ENCODE peak calls at places on chromosomes 6 and 20, in four cellular contexts. I is T-helper 2 cell, H is NAMALWA, Q is neuronal stem cell. U is an unnamed sample.

GRCh38 chr20:52404676-52405075 is 213.1 kb upstream of the ZFP64 start:
- DNase-seq in I (no peak), H (no peak), Q (no peak), U (no peak)

GRCh38 chr6:163356324-163356723 is 58.2 kb upstream of the QKI start:
- DNase-seq in I (no peak), H (no peak), Q (no peak), U (no peak)

GRCh38 chr6:38018755-38019165 is 199.2 kb downstream of the ZFAND3 start:
- DNase-seq in I (no peak), H (no peak), Q (no peak), U (peak)

GRCh38 chr6:90719321-90720195 is 132.7 kb upstream of the MAP3K7 start:
- DNase-seq in I (no peak), H (no peak), Q (no peak), U (no peak)

GRCh38 chr6:109925060-109925459 is 53.1 kb upstream of the GPR6 start:
- DNase-seq in I (no peak), H (no peak), Q (no peak), U (no peak)

GRCh38 chr20:63260521-63260920 is 6.3 kb upstream of the NKAIN4 start:
- DNase-seq in I (no peak), H (no peak), Q (no peak), U (no peak)

GRCh38 chr6:130900913-130901312 is 73.7 kb downstream of the SMLR1 start:
- DNase-seq in I (no peak), H (no peak), Q (no peak), U (no peak)

GRCh38 chr6:111789593-111789992 is 83.7 kb downstream of the FYN start:
- DNase-seq in I (no peak), H (no peak), Q (no peak), U (no peak)

GRCh38 chr20:44467289-44467883 is 8.3 kb upstream of the TTPAL start:
- DNase-seq in I (no peak), H (no peak), Q (no peak), U (peak)

GRCh38 chr6:160791981-160792418 is 90.0 kb downstream of the PLG start:
- DNase-seq in I (no peak), H (no peak), Q (no peak), U (no peak)

GRCh38 chr6:131009790-131010189 is 53.3 kb downstream of the EPB41L2 start:
- DNase-seq in I (no peak), H (no peak), Q (no peak), U (no peak)

GRCh38 chr20:50885781-50886180 is 45.5 kb downstream of the ADNP start:
- DNase-seq in I (no peak), H (no peak), Q (no peak), U (no peak)

GRCh38 chr6:127518212-127518709 is 874 bp downstream of the MTCL3 start:
- DNase-seq in I (no peak), H (no peak), Q (peak), U (no peak)

GRCh38 chr20:64038252-64038578 is 2.2 kb downstream of the C20orf204 start:
- DNase-seq in I (no peak), H (no peak), Q (no peak), U (peak)

GRCh38 chr6:90681863-90682262 is 95.0 kb upstream of the MAP3K7 start:
- DNase-seq in I (no peak), H (no peak), Q (no peak), U (no peak)

GRCh38 chr6:161342039-161342438 is 68.2 kb upstream of the AGPAT4 start:
- DNase-seq in I (no peak), H (no peak), Q (no peak), U (no peak)

GRCh38 chr6:5125152-5126006 is 40.2 kb downstream of the PPP1R3G start:
- DNase-seq in I (no peak), H (no peak), Q (no peak), U (no peak)

GRCh38 chr20:10466325-10466724 is 31.2 kb downstream of the SLX4IP start:
- DNase-seq in I (no peak), H (no peak), Q (peak), U (no peak)

GRCh38 chr6:100719883-100720682 is 161.0 kb downstream of the ASCC3 start:
- DNase-seq in I (no peak), H (peak), Q (no peak), U (no peak)

GRCh38 chr20:62627901-62628612 is 14.2 kb upstream of the SLCO4A1 start:
- DNase-seq in I (no peak), H (peak), Q (no peak), U (no peak)

GRCh38 chr6:45661667-45662066 is 283.9 kb upstream of the SUPT3H start:
- DNase-seq in I (no peak), H (peak), Q (no peak), U (no peak)

GRCh38 chr6:113187671-113188070 is 669.5 kb upstream of the MARCKS start:
- DNase-seq in I (no peak), H (no peak), Q (no peak), U (no peak)

GRCh38 chr6:45965007-45965406 is 50.7 kb downstream of the CLIC5 start:
- DNase-seq in I (no peak), H (no peak), Q (no peak), U (no peak)